ENCODE peak calls at places on chromosomes 2 and 18, in eight cellular contexts. One of them, this sample, is unnamed.

GRCh38 chr18:8830067-8831060 is 125.0 kb downstream of the MTCL1 start:
- DNase-seq in SJCRH30: no peak
- DNase-seq in CD4-positive, CD25-positive, alpha-beta regulatory T cell: no peak
- DNase-seq in iPS DF 6.9: no peak
- DNase-seq in fibroblast of the aortic adventitia: no peak
- DNase-seq in lower leg skin: peak; percentile 77
- DNase-seq in GM12865: no peak
- DNase-seq in CD8-positive, alpha-beta memory T cell: no peak
- DNase-seq in this sample: no peak

GRCh38 chr18:59148192-59148591 is 8.5 kb downstream of the SEC11C start:
- DNase-seq in SJCRH30: no peak
- DNase-seq in CD4-positive, CD25-positive, alpha-beta regulatory T cell: no peak
- DNase-seq in iPS DF 6.9: no peak
- DNase-seq in fibroblast of the aortic adventitia: no peak
- DNase-seq in lower leg skin: no peak
- DNase-seq in GM12865: no peak
- DNase-seq in CD8-positive, alpha-beta memory T cell: no peak
- DNase-seq in this sample: no peak

GRCh38 chr2:127508621-127509034 is 17.7 kb downstream of the IWS1 start:
- DNase-seq in SJCRH30: peak; percentile 98
- DNase-seq in CD4-positive, CD25-positive, alpha-beta regulatory T cell: no peak
- DNase-seq in iPS DF 6.9: no peak
- DNase-seq in fibroblast of the aortic adventitia: peak; percentile 99
- DNase-seq in lower leg skin: peak; percentile 88
- DNase-seq in GM12865: no peak
- DNase-seq in CD8-positive, alpha-beta memory T cell: no peak
- DNase-seq in this sample: no peak

GRCh38 chr2:8393506-8393905 is 288.4 kb upstream of the ID2 start:
- DNase-seq in SJCRH30: no peak
- DNase-seq in CD4-positive, CD25-positive, alpha-beta regulatory T cell: no peak
- DNase-seq in iPS DF 6.9: no peak
- DNase-seq in fibroblast of the aortic adventitia: no peak
- DNase-seq in lower leg skin: peak; percentile 49
- DNase-seq in GM12865: no peak
- DNase-seq in CD8-positive, alpha-beta memory T cell: no peak
- DNase-seq in this sample: no peak

GRCh38 chr18:74936343-74936742 is 272.6 kb downstream of the PTGR3 start:
- DNase-seq in SJCRH30: no peak
- DNase-seq in CD4-positive, CD25-positive, alpha-beta regulatory T cell: no peak
- DNase-seq in iPS DF 6.9: no peak
- DNase-seq in fibroblast of the aortic adventitia: no peak
- DNase-seq in lower leg skin: no peak
- DNase-seq in GM12865: no peak
- DNase-seq in CD8-positive, alpha-beta memory T cell: no peak
- DNase-seq in this sample: no peak

GRCh38 chr2:60707750-60708371 is 48.2 kb upstream of the PAPOLG start:
- DNase-seq in SJCRH30: peak; percentile 72
- DNase-seq in CD4-positive, CD25-positive, alpha-beta regulatory T cell: no peak
- DNase-seq in iPS DF 6.9: no peak
- DNase-seq in fibroblast of the aortic adventitia: peak; percentile 59
- DNase-seq in lower leg skin: no peak
- DNase-seq in GM12865: peak; percentile 38
- DNase-seq in CD8-positive, alpha-beta memory T cell: peak; percentile 16
- DNase-seq in this sample: no peak

GRCh38 chr2:184530239-184530638 is 68.1 kb upstream of the ZNF804A start:
- DNase-seq in SJCRH30: no peak
- DNase-seq in CD4-positive, CD25-positive, alpha-beta regulatory T cell: no peak
- DNase-seq in iPS DF 6.9: no peak
- DNase-seq in fibroblast of the aortic adventitia: no peak
- DNase-seq in lower leg skin: no peak
- DNase-seq in GM12865: no peak
- DNase-seq in CD8-positive, alpha-beta memory T cell: no peak
- DNase-seq in this sample: no peak

GRCh38 chr2:156199588-156199987 is 132.9 kb downstream of the NR4A2 start:
- DNase-seq in SJCRH30: no peak
- DNase-seq in CD4-positive, CD25-positive, alpha-beta regulatory T cell: no peak
- DNase-seq in iPS DF 6.9: no peak
- DNase-seq in fibroblast of the aortic adventitia: no peak
- DNase-seq in lower leg skin: no peak
- DNase-seq in GM12865: no peak
- DNase-seq in CD8-positive, alpha-beta memory T cell: no peak
- DNase-seq in this sample: no peak

GRCh38 chr2:99066075-99066557 is 75.4 kb upstream of the C2orf15 start:
- DNase-seq in SJCRH30: peak; percentile 46
- DNase-seq in CD4-positive, CD25-positive, alpha-beta regulatory T cell: no peak
- DNase-seq in iPS DF 6.9: no peak
- DNase-seq in fibroblast of the aortic adventitia: peak; percentile 59
- DNase-seq in lower leg skin: no peak
- DNase-seq in GM12865: peak; percentile 70
- DNase-seq in CD8-positive, alpha-beta memory T cell: peak; percentile 11
- DNase-seq in this sample: peak; percentile 14

GRCh38 chr2:30736461-30737325 is 70.6 kb downstream of the CAPN13 start:
- DNase-seq in SJCRH30: no peak
- DNase-seq in CD4-positive, CD25-positive, alpha-beta regulatory T cell: no peak
- DNase-seq in iPS DF 6.9: no peak
- DNase-seq in fibroblast of the aortic adventitia: no peak
- DNase-seq in lower leg skin: peak; percentile 77
- DNase-seq in GM12865: no peak
- DNase-seq in CD8-positive, alpha-beta memory T cell: no peak
- DNase-seq in this sample: peak; percentile 6

GRCh38 chr2:226687641-226688253 is 111.9 kb downstream of the IRS1 start:
- DNase-seq in SJCRH30: peak; percentile 91
- DNase-seq in CD4-positive, CD25-positive, alpha-beta regulatory T cell: no peak
- DNase-seq in iPS DF 6.9: no peak
- DNase-seq in fibroblast of the aortic adventitia: no peak
- DNase-seq in lower leg skin: no peak
- DNase-seq in GM12865: no peak
- DNase-seq in CD8-positive, alpha-beta memory T cell: no peak
- DNase-seq in this sample: no peak

GRCh38 chr2:98571796-98572195 is 36.5 kb downstream of the COA5 start:
- DNase-seq in SJCRH30: no peak
- DNase-seq in CD4-positive, CD25-positive, alpha-beta regulatory T cell: no peak
- DNase-seq in iPS DF 6.9: no peak
- DNase-seq in fibroblast of the aortic adventitia: no peak
- DNase-seq in lower leg skin: peak; percentile 63
- DNase-seq in GM12865: no peak
- DNase-seq in CD8-positive, alpha-beta memory T cell: no peak
- DNase-seq in this sample: no peak

DNA sequence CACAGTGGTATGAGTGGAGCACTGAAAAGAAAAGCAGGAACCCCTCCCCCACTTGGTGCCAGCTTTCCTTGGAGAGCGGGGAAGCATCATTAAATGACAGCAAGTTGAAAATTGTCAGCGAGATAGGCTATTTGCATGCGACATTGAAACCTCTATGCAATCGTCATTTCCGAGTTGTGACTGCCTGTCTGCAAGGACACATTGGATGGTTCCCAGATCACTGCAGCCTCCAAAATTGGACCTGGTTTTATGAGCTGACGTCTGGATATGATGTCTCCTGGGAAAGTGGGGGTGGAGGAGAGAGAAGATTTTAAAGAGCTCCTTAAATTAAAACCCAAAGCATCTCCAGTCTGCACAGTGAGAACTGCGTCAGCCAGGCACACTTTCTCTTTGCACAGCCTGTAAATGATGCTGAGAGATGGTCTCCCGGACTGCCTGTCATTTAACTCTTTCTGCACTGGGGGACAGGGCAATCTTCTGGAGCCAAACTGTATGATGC is 57.8 kb upstream of the KIF5C start:
- DNase-seq in SJCRH30: no peak
- DNase-seq in CD4-positive, CD25-positive, alpha-beta regulatory T cell: no peak
- DNase-seq in iPS DF 6.9: no peak
- DNase-seq in fibroblast of the aortic adventitia: peak; percentile 28
- DNase-seq in lower leg skin: no peak
- DNase-seq in GM12865: no peak
- DNase-seq in CD8-positive, alpha-beta memory T cell: no peak
- DNase-seq in this sample: no peak
- H3K4me3 ChIP-seq in SJCRH30: no peak overlapping the region
- H3K4me3 ChIP-seq in CD4-positive, CD25-positive, alpha-beta regulatory T cell: no peak overlapping the region
- H3K4me3 ChIP-seq in iPS DF 6.9: no peak overlapping the region
- H3K4me3 ChIP-seq in fibroblast of the aortic adventitia: peak overlapping the region; percentile 39
- H3K4me3 ChIP-seq in lower leg skin: no peak overlapping the region
- H3K4me3 ChIP-seq in GM12865: no peak overlapping the region
- H3K4me3 ChIP-seq in CD8-positive, alpha-beta memory T cell: no peak overlapping the region
- H3K4me3 ChIP-seq in this sample: no peak overlapping the region

DNA sequence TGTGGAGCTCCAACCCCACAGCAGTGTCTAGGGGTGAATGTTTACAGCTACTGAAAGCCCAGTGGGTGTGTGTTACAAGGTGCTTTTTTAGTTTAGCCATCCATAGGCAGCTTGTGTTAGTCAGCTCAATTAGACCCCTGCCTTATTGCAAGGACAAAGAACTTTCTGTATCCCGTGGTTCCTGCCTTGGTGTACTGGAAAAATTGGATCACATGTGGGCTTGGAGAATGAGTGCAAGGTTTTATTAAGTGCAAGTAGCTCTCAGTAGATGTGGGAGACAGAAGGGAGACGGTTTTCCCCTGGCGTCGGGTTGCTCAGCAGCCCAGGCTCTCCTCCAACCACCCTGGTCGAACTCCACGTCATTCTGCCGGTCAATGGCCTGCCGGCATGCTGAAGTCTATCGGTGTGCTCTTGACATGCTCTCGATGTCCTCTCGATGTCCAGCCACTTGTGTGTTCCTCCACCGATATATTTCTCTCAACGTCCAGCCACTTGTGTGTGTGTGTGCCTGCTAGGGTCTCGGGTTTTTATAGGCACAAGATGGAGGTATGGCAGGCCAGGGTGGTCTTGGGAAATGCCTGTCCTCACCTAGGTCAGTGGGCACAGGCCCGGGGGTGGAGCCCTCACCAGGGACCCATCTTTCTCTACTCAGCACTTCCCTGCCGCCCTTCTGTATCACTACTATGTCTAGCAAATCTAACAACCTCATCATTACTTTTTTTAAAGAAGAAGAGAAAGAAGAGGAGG is 13.8 kb downstream of the FANCL start:
- DNase-seq in SJCRH30: no peak
- DNase-seq in CD4-positive, CD25-positive, alpha-beta regulatory T cell: no peak
- DNase-seq in iPS DF 6.9: no peak
- DNase-seq in fibroblast of the aortic adventitia: no peak
- DNase-seq in lower leg skin: no peak
- DNase-seq in GM12865: no peak
- DNase-seq in CD8-positive, alpha-beta memory T cell: no peak
- DNase-seq in this sample: no peak
- H3K4me3 ChIP-seq in SJCRH30: no peak overlapping the region
- H3K4me3 ChIP-seq in CD4-positive, CD25-positive, alpha-beta regulatory T cell: no peak overlapping the region
- H3K4me3 ChIP-seq in iPS DF 6.9: no peak overlapping the region
- H3K4me3 ChIP-seq in fibroblast of the aortic adventitia: no peak overlapping the region
- H3K4me3 ChIP-seq in lower leg skin: no peak overlapping the region
- H3K4me3 ChIP-seq in GM12865: no peak overlapping the region
- H3K4me3 ChIP-seq in CD8-positive, alpha-beta memory T cell: no peak overlapping the region
- H3K4me3 ChIP-seq in this sample: no peak overlapping the region

GRCh38 chr18:55699233-55699765 is 111.3 kb upstream of the TCF4 start:
- DNase-seq in SJCRH30: peak; percentile 34
- DNase-seq in CD4-positive, CD25-positive, alpha-beta regulatory T cell: no peak
- DNase-seq in iPS DF 6.9: no peak
- DNase-seq in fibroblast of the aortic adventitia: peak; percentile 1
- DNase-seq in lower leg skin: no peak
- DNase-seq in GM12865: no peak
- DNase-seq in CD8-positive, alpha-beta memory T cell: no peak
- DNase-seq in this sample: no peak

GRCh38 chr18:55695091-55695490 is 107.1 kb upstream of the TCF4 start:
- DNase-seq in SJCRH30: no peak
- DNase-seq in CD4-positive, CD25-positive, alpha-beta regulatory T cell: no peak
- DNase-seq in iPS DF 6.9: no peak
- DNase-seq in fibroblast of the aortic adventitia: no peak
- DNase-seq in lower leg skin: no peak
- DNase-seq in GM12865: no peak
- DNase-seq in CD8-positive, alpha-beta memory T cell: no peak
- DNase-seq in this sample: no peak

GRCh38 chr18:55694291-55694690 is 106.3 kb upstream of the TCF4 start:
- DNase-seq in SJCRH30: no peak
- DNase-seq in CD4-positive, CD25-positive, alpha-beta regulatory T cell: no peak
- DNase-seq in iPS DF 6.9: no peak
- DNase-seq in fibroblast of the aortic adventitia: no peak
- DNase-seq in lower leg skin: no peak
- DNase-seq in GM12865: no peak
- DNase-seq in CD8-positive, alpha-beta memory T cell: no peak
- DNase-seq in this sample: no peak
- H3K4me3 ChIP-seq in SJCRH30: no peak overlapping the region
- H3K4me3 ChIP-seq in CD4-positive, CD25-positive, alpha-beta regulatory T cell: no peak overlapping the region
- H3K4me3 ChIP-seq in iPS DF 6.9: no peak overlapping the region
- H3K4me3 ChIP-seq in fibroblast of the aortic adventitia: no peak overlapping the region
- H3K4me3 ChIP-seq in lower leg skin: no peak overlapping the region
- H3K4me3 ChIP-seq in GM12865: no peak overlapping the region
- H3K4me3 ChIP-seq in CD8-positive, alpha-beta memory T cell: no peak overlapping the region
- H3K4me3 ChIP-seq in this sample: no peak overlapping the region

GRCh38 chr2:40318931-40319330 is 133.0 kb downstream of the SLC8A1 start:
- DNase-seq in SJCRH30: no peak
- DNase-seq in CD4-positive, CD25-positive, alpha-beta regulatory T cell: no peak
- DNase-seq in iPS DF 6.9: no peak
- DNase-seq in fibroblast of the aortic adventitia: no peak
- DNase-seq in lower leg skin: no peak
- DNase-seq in GM12865: no peak
- DNase-seq in CD8-positive, alpha-beta memory T cell: no peak
- DNase-seq in this sample: no peak
- H3K4me3 ChIP-seq in SJCRH30: no peak overlapping the region
- H3K4me3 ChIP-seq in CD4-positive, CD25-positive, alpha-beta regulatory T cell: no peak overlapping the region
- H3K4me3 ChIP-seq in iPS DF 6.9: no peak overlapping the region
- H3K4me3 ChIP-seq in fibroblast of the aortic adventitia: no peak overlapping the region
- H3K4me3 ChIP-seq in lower leg skin: no peak overlapping the region
- H3K4me3 ChIP-seq in GM12865: no peak overlapping the region
- H3K4me3 ChIP-seq in CD8-positive, alpha-beta memory T cell: no peak overlapping the region
- H3K4me3 ChIP-seq in this sample: no peak overlapping the region

GRCh38 chr18:49560277-49561126 is 1.4 kb upstream of the LIPG start:
- DNase-seq in SJCRH30: no peak
- DNase-seq in CD4-positive, CD25-positive, alpha-beta regulatory T cell: no peak
- DNase-seq in iPS DF 6.9: no peak
- DNase-seq in fibroblast of the aortic adventitia: no peak
- DNase-seq in lower leg skin: peak; percentile 85
- DNase-seq in GM12865: no peak
- DNase-seq in CD8-positive, alpha-beta memory T cell: no peak
- DNase-seq in this sample: no peak
- H3K4me3 ChIP-seq in SJCRH30: peak overlapping the region; percentile 58
- H3K4me3 ChIP-seq in CD4-positive, CD25-positive, alpha-beta regulatory T cell: no peak overlapping the region
- H3K4me3 ChIP-seq in iPS DF 6.9: peak overlapping the region; percentile 45
- H3K4me3 ChIP-seq in fibroblast of the aortic adventitia: peak overlapping the region; percentile 66
- H3K4me3 ChIP-seq in lower leg skin: no peak overlapping the region
- H3K4me3 ChIP-seq in GM12865: no peak overlapping the region
- H3K4me3 ChIP-seq in CD8-positive, alpha-beta memory T cell: peak overlapping the region; percentile 51
- H3K4me3 ChIP-seq in this sample: peak overlapping the region; percentile 62

DNA sequence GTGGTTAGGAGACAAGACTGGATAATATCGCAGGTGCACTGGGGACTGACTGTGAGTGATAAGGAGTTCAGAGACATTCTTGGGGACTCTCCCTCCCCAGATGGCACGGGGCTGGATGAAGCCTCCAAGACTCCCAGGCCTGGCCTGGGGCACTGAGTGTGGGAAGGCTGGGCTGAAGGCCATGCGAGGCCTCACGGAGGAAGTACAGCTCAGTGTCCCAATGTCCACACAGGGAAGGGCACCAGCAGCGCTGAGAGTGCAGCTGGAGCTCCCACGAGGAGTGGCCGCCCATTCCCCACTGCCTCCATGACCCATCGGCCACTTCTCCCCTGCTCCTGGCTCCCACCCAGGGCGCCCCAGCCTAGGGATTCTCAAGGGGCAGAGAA is 6.5 kb downstream of the MFSD2B start:
- DNase-seq in SJCRH30: no peak
- DNase-seq in CD4-positive, CD25-positive, alpha-beta regulatory T cell: no peak
- DNase-seq in iPS DF 6.9: no peak
- DNase-seq in fibroblast of the aortic adventitia: no peak
- DNase-seq in lower leg skin: peak; percentile 76
- DNase-seq in GM12865: no peak
- DNase-seq in CD8-positive, alpha-beta memory T cell: no peak
- DNase-seq in this sample: no peak
- H3K4me3 ChIP-seq in SJCRH30: no peak overlapping the region
- H3K4me3 ChIP-seq in CD4-positive, CD25-positive, alpha-beta regulatory T cell: no peak overlapping the region
- H3K4me3 ChIP-seq in iPS DF 6.9: no peak overlapping the region
- H3K4me3 ChIP-seq in fibroblast of the aortic adventitia: no peak overlapping the region
- H3K4me3 ChIP-seq in lower leg skin: no peak overlapping the region
- H3K4me3 ChIP-seq in GM12865: no peak overlapping the region
- H3K4me3 ChIP-seq in CD8-positive, alpha-beta memory T cell: no peak overlapping the region
- H3K4me3 ChIP-seq in this sample: no peak overlapping the region

This sample was measured in WERI-Rb-1.